ENCODE peak calls at places on chromosome 17, in six cellular contexts. C, A, F, M, E and Z are unnamed samples.

GRCh38 chr17:41133880-41134735 is 6.2 kb downstream of the KRTAP4-6 start:
- DNase-seq in C (no peak), A (no peak), F (no peak), M (no peak), E (no peak), Z (no peak)

GRCh38 chr17:376936-377863 is 24.6 kb upstream of the RPH3AL start:
- DNase-seq in C (no peak), A (no peak), F (no peak), M (no peak), E (peak), Z (no peak)

GRCh38 chr17:82107341-82107860 is 9.4 kb upstream of the FASN start:
- DNase-seq in C (no peak), A (no peak), F (no peak), M (no peak), E (peak), Z (peak)

GRCh38 chr17:57861000-57861736 is 11.3 kb upstream of the MRPS23 start:
- DNase-seq in C (no peak), A (peak), F (peak), M (peak), E (peak), Z (no peak)

GRCh38 chr17:44970136-44970737 is 2.1 kb upstream of the C1QL1 start:
- DNase-seq in C (no peak), A (peak), F (no peak), M (no peak), E (peak), Z (peak)

GRCh38 chr17:63095459-63095858 is 129.4 kb downstream of the TANC2 start:
- DNase-seq in C (no peak), A (no peak), F (no peak), M (no peak), E (no peak), Z (no peak)

GRCh38 chr17:14699569-14700190 is 398.8 kb downstream of the HS3ST3B1 start:
- DNase-seq in C (no peak), A (no peak), F (no peak), M (no peak), E (peak), Z (no peak)

GRCh38 chr17:64196626-64197025 is 66.4 kb downstream of the TEX2 start:
- DNase-seq in C (peak), A (no peak), F (no peak), M (peak), E (no peak), Z (no peak)

GRCh38 chr17:32323784-32324590 is 18.0 kb downstream of the C17orf75 start:
- DNase-seq in C (peak), A (no peak), F (no peak), M (peak), E (no peak), Z (no peak)

GRCh38 chr17:81959362-81960129 is 1.4 kb downstream of the NOTUM start:
- DNase-seq in C (no peak), A (peak), F (peak), M (peak), E (peak), Z (peak)

GRCh38 chr17:78537217-78537860 is 39.9 kb downstream of the DNAH17 start:
- DNase-seq in C (no peak), A (no peak), F (no peak), M (no peak), E (no peak), Z (no peak)